ENCODE peak calls at places on chromosomes 5 and 9, in nine cellular contexts. D is Calu3; F is effector memory CD4-positive, alpha-beta T cell; W is hypothalamus; X is T-helper 2 cell; L is GM12891; S is MM.1S; Z is EH; O is non-pigmented ciliary epithelial cell. B is an unnamed sample.

GRCh38 chr5:151312749-151313324 is 9.3 kb upstream of the SLC36A3 start:
- DNase-seq in W (no peak), L (no peak), S (no peak), Z (no peak), X (no peak), O (no peak), F (no peak), D (no peak), B (no peak)

GRCh38 chr9:107933042-107933441 is 443.5 kb upstream of the KLF4 start:
- DNase-seq in O (no peak), L (no peak), Z (peak), W (no peak), D (no peak), S (no peak), X (no peak), F (no peak), B (no peak)

GRCh38 chr5:144206136-144206535 is 35.5 kb downstream of the KCTD16 start:
- DNase-seq in F (no peak), D (no peak), O (no peak), X (no peak), W (no peak), Z (peak), S (no peak), L (no peak), B (no peak)

GRCh38 chr9:105877719-105878118 is 183.4 kb downstream of the TMEM38B start:
- DNase-seq in O (no peak), W (no peak), S (no peak), Z (no peak), L (no peak), D (no peak), F (no peak), X (no peak), B (no peak)

GRCh38 chr9:77663754-77664153 is 15.6 kb upstream of the GNA14 start:
- DNase-seq in S (no peak), Z (peak), D (peak), L (no peak), O (no peak), X (no peak), F (no peak), W (no peak), B (no peak)

GRCh38 chr5:38536968-38537367 is 19.5 kb downstream of the LIFR start:
- DNase-seq in L (no peak), X (no peak), Z (no peak), F (no peak), S (no peak), W (no peak), D (no peak), O (no peak), B (no peak)

GRCh38 chr5:132827943-132828673 is 2.3 kb downstream of the SHROOM1 start:
- DNase-seq in F (no peak), O (no peak), D (no peak), Z (no peak), W (no peak), L (no peak), S (no peak), X (no peak), B (no peak)

GRCh38 chr5:160835818-160836528 is 16.0 kb downstream of the ATP10B start:
- DNase-seq in F (no peak), L (no peak), S (peak), X (no peak), O (no peak), D (no peak), W (no peak), Z (no peak), B (no peak)

GRCh38 chr5:112967520-112968083 is 9.0 kb upstream of the DCP2 start:
- DNase-seq in X (no peak), O (no peak), L (no peak), Z (no peak), S (no peak), W (no peak), F (no peak), D (no peak), B (no peak)

GRCh38 chr9:38486837-38487236 is 62.6 kb upstream of the IGFBPL1 start:
- DNase-seq in D (no peak), O (no peak), W (no peak), Z (no peak), L (no peak), F (no peak), S (no peak), X (no peak), B (no peak)

GRCh38 chr9:37566716-37567115 is 9.5 kb downstream of the FBXO10 start:
- DNase-seq in Z (no peak), F (no peak), D (no peak), O (no peak), L (no peak), W (no peak), S (no peak), X (no peak), B (no peak)

GRCh38 chr5:92641031-92641962 is 939.7 kb downstream of the NR2F1-AS1 start:
- DNase-seq in Z (peak), D (peak), X (no peak), L (no peak), O (no peak), F (no peak), S (peak), W (no peak), B (no peak)

GRCh38 chr5:16579142-16579541 is 37.7 kb downstream of the RETREG1 start:
- DNase-seq in W (no peak), Z (no peak), O (no peak), S (no peak), F (no peak), X (no peak), D (no peak), L (no peak), B (no peak)

GRCh38 chr5:34658023-34658422 is 1.9 kb downstream of the RAI14 start:
- DNase-seq in S (no peak), F (no peak), X (no peak), L (no peak), O (no peak), D (no peak), Z (peak), W (no peak), B (no peak)

GRCh38 chr9:131578778-131579504 is 33.6 kb downstream of the PRRT1B start:
- DNase-seq in L (peak), W (no peak), O (no peak), X (peak), F (peak), Z (no peak), S (no peak), D (no peak), B (peak)

GRCh38 chr5:126369995-126370731 is 53.0 kb upstream of the GRAMD2B start:
- DNase-seq in X (no peak), O (no peak), Z (peak), L (no peak), F (no peak), W (no peak), D (peak), S (no peak), B (no peak)

GRCh38 chr9:124941689-124942561 is 1.0 kb upstream of the GOLGA1 start:
- DNase-seq in X (peak), L (no peak), S (peak), Z (peak), O (no peak), W (no peak), F (peak), D (peak), B (peak)

GRCh38 chr9:134948149-134948548 is 30.4 kb upstream of the FCN1 start:
- DNase-seq in Z (no peak), W (no peak), F (no peak), D (no peak), X (no peak), S (no peak), L (no peak), O (no peak), B (no peak)

GRCh38 chr5:109921735-109922395 is 232.1 kb downstream of the MAN2A1 start:
- DNase-seq in O (no peak), F (peak), L (no peak), W (no peak), Z (no peak), X (peak), D (no peak), S (peak), B (no peak)

GRCh38 chr5:76625087-76625860 is 2.1 kb upstream of the F2RL2 start:
- DNase-seq in W (no peak), L (no peak), D (no peak), F (no peak), X (no peak), O (no peak), Z (no peak), S (no peak), B (no peak)

GRCh38 chr5:83741571-83741970 is 20.9 kb upstream of the HAPLN1 start:
- DNase-seq in O (no peak), S (no peak), X (no peak), F (no peak), D (no peak), W (no peak), Z (no peak), L (no peak), B (no peak)

GRCh38 chr5:159005062-159005461 is 94.7 kb downstream of the EBF1 start:
- DNase-seq in O (no peak), S (no peak), F (no peak), Z (no peak), W (no peak), X (no peak), L (no peak), D (no peak), B (no peak)

GRCh38 chr5:150113047-150113744 is 26.8 kb upstream of the CSF1R start:
- DNase-seq in D (no peak), O (no peak), W (no peak), S (no peak), Z (peak), X (no peak), F (no peak), L (peak), B (no peak)

GRCh38 chr5:136040746-136041415 is 12.1 kb downstream of the TGFBI start:
- DNase-seq in W (no peak), F (no peak), Z (peak), D (peak), L (no peak), O (no peak), X (no peak), S (peak), B (no peak)